ENCODE peak calls at places on chromosomes 4 and X, in eight cellular contexts. One of them, this sample, is unnamed.

GRCh38 chrX:103734125-103734760 is 23.5 kb downstream of the TMEM31 start:
- DNase-seq in DND-41: no peak
- DNase-seq in K562: no peak
- DNase-seq in astrocyte: no peak
- DNase-seq in PC-3: no peak
- DNase-seq in GM23248: peak
- DNase-seq in mammary epithelial cell: peak
- DNase-seq in HCT116: no peak
- DNase-seq in this sample: peak

GRCh38 chr4:10371869-10372471 is 85.3 kb downstream of the ZNF518B start:
- DNase-seq in DND-41: peak
- DNase-seq in K562: peak
- DNase-seq in astrocyte: no peak
- DNase-seq in PC-3: no peak
- DNase-seq in GM23248: peak
- DNase-seq in mammary epithelial cell: peak
- DNase-seq in HCT116: no peak
- DNase-seq in this sample: no peak

GRCh38 chr4:157674699-157675098 is 454.2 kb downstream of the GRIA2 start:
- DNase-seq in DND-41: no peak
- DNase-seq in K562: no peak
- DNase-seq in astrocyte: no peak
- DNase-seq in PC-3: no peak
- DNase-seq in GM23248: no peak
- DNase-seq in mammary epithelial cell: no peak
- DNase-seq in HCT116: no peak
- DNase-seq in this sample: no peak

GRCh38 chrX:13250831-13251612 is 68.8 kb downstream of the ATXN3L start:
- DNase-seq in DND-41: no peak
- DNase-seq in K562: peak
- DNase-seq in astrocyte: peak
- DNase-seq in PC-3: no peak
- DNase-seq in GM23248: peak
- DNase-seq in mammary epithelial cell: no peak
- DNase-seq in HCT116: no peak
- DNase-seq in this sample: peak

GRCh38 chr4:183074288-183074990 is 24.6 kb upstream of the WWC2 start:
- DNase-seq in DND-41: no peak
- DNase-seq in K562: no peak
- DNase-seq in astrocyte: peak
- DNase-seq in PC-3: no peak
- DNase-seq in GM23248: peak
- DNase-seq in mammary epithelial cell: no peak
- DNase-seq in HCT116: no peak
- DNase-seq in this sample: peak

GRCh38 chrX:151852294-151852693 is 60.4 kb upstream of the MAGEA4 start:
- DNase-seq in DND-41: no peak
- DNase-seq in K562: no peak
- DNase-seq in astrocyte: no peak
- DNase-seq in PC-3: no peak
- DNase-seq in GM23248: no peak
- DNase-seq in mammary epithelial cell: no peak
- DNase-seq in HCT116: no peak
- DNase-seq in this sample: no peak

GRCh38 chr4:140095694-140096482 is 58.1 kb downstream of the MAML3 start:
- DNase-seq in DND-41: peak
- DNase-seq in K562: no peak
- DNase-seq in astrocyte: peak
- DNase-seq in PC-3: peak
- DNase-seq in GM23248: peak
- DNase-seq in mammary epithelial cell: peak
- DNase-seq in HCT116: peak
- DNase-seq in this sample: peak

GRCh38 chr4:13570916-13571315 is 26.6 kb upstream of the NKX3-2 start:
- DNase-seq in DND-41: no peak
- DNase-seq in K562: no peak
- DNase-seq in astrocyte: no peak
- DNase-seq in PC-3: no peak
- DNase-seq in GM23248: no peak
- DNase-seq in mammary epithelial cell: no peak
- DNase-seq in HCT116: no peak
- DNase-seq in this sample: peak

GRCh38 chr4:87103691-87104187 is 116.7 kb downstream of the KLHL8 start:
- DNase-seq in DND-41: no peak
- DNase-seq in K562: no peak
- DNase-seq in astrocyte: peak
- DNase-seq in PC-3: peak
- DNase-seq in GM23248: peak
- DNase-seq in mammary epithelial cell: peak
- DNase-seq in HCT116: peak
- DNase-seq in this sample: peak

GRCh38 chr4:77593993-77594392 is 11.6 kb upstream of the CXCL13 start:
- DNase-seq in DND-41: no peak
- DNase-seq in K562: no peak
- DNase-seq in astrocyte: no peak
- DNase-seq in PC-3: no peak
- DNase-seq in GM23248: peak
- DNase-seq in mammary epithelial cell: no peak
- DNase-seq in HCT116: no peak
- DNase-seq in this sample: no peak

GRCh38 chrX:135484636-135485289 is 35.7 kb upstream of the INTS6L start:
- DNase-seq in DND-41: peak
- DNase-seq in K562: peak
- DNase-seq in astrocyte: peak
- DNase-seq in PC-3: peak
- DNase-seq in GM23248: peak
- DNase-seq in mammary epithelial cell: peak
- DNase-seq in HCT116: peak
- DNase-seq in this sample: peak

GRCh38 chrX:125170459-125170858 is 149.2 kb upstream of the TEX13C start:
- DNase-seq in DND-41: no peak
- DNase-seq in K562: no peak
- DNase-seq in astrocyte: no peak
- DNase-seq in PC-3: no peak
- DNase-seq in GM23248: no peak
- DNase-seq in mammary epithelial cell: no peak
- DNase-seq in HCT116: no peak
- DNase-seq in this sample: no peak

GRCh38 chr4:184534511-184535391 is 60.4 kb upstream of the IRF2 start:
- DNase-seq in DND-41: no peak
- DNase-seq in K562: no peak
- DNase-seq in astrocyte: peak
- DNase-seq in PC-3: no peak
- DNase-seq in GM23248: peak
- DNase-seq in mammary epithelial cell: peak
- DNase-seq in HCT116: no peak
- DNase-seq in this sample: peak

GRCh38 chr4:142324572-142324971 is 521.5 kb downstream of the INPP4B start:
- DNase-seq in DND-41: no peak
- DNase-seq in K562: no peak
- DNase-seq in astrocyte: no peak
- DNase-seq in PC-3: no peak
- DNase-seq in GM23248: no peak
- DNase-seq in mammary epithelial cell: no peak
- DNase-seq in HCT116: no peak
- DNase-seq in this sample: no peak

GRCh38 chr4:54199919-54200318 is 29.2 kb upstream of the PDGFRA start:
- DNase-seq in DND-41: no peak
- DNase-seq in K562: no peak
- DNase-seq in astrocyte: no peak
- DNase-seq in PC-3: no peak
- DNase-seq in GM23248: no peak
- DNase-seq in mammary epithelial cell: peak
- DNase-seq in HCT116: no peak
- DNase-seq in this sample: no peak

GRCh38 chr4:6235012-6235411 is 34.6 kb upstream of the WFS1 start:
- DNase-seq in DND-41: no peak
- DNase-seq in K562: no peak
- DNase-seq in astrocyte: no peak
- DNase-seq in PC-3: no peak
- DNase-seq in GM23248: no peak
- DNase-seq in mammary epithelial cell: no peak
- DNase-seq in HCT116: no peak
- DNase-seq in this sample: no peak

GRCh38 chr4:133147922-133148689 is 988 bp upstream of the PCDH10 start:
- DNase-seq in DND-41: no peak
- DNase-seq in K562: no peak
- DNase-seq in astrocyte: peak
- DNase-seq in PC-3: peak
- DNase-seq in GM23248: peak
- DNase-seq in mammary epithelial cell: no peak
- DNase-seq in HCT116: no peak
- DNase-seq in this sample: peak

GRCh38 chrX:129115935-129116334 is 407.4 kb downstream of the SMARCA1 start:
- DNase-seq in DND-41: no peak
- DNase-seq in K562: no peak
- DNase-seq in astrocyte: no peak
- DNase-seq in PC-3: no peak
- DNase-seq in GM23248: no peak
- DNase-seq in mammary epithelial cell: no peak
- DNase-seq in HCT116: no peak
- DNase-seq in this sample: peak

GRCh38 chr4:101471201-101471600 is 123.9 kb upstream of the PPP3CA start:
- DNase-seq in DND-41: no peak
- DNase-seq in K562: no peak
- DNase-seq in astrocyte: peak
- DNase-seq in PC-3: no peak
- DNase-seq in GM23248: peak
- DNase-seq in mammary epithelial cell: no peak
- DNase-seq in HCT116: no peak
- DNase-seq in this sample: peak

GRCh38 chrX:100512471-100512870 is 72.3 kb upstream of the TNMD start:
- DNase-seq in DND-41: no peak
- DNase-seq in K562: peak
- DNase-seq in astrocyte: no peak
- DNase-seq in PC-3: peak
- DNase-seq in GM23248: peak
- DNase-seq in mammary epithelial cell: peak
- DNase-seq in HCT116: peak
- DNase-seq in this sample: peak

GRCh38 chrX:74419861-74420193 is 1.5 kb upstream of the SLC16A2 start:
- DNase-seq in DND-41: no peak
- DNase-seq in K562: no peak
- DNase-seq in astrocyte: no peak
- DNase-seq in PC-3: peak
- DNase-seq in GM23248: peak
- DNase-seq in mammary epithelial cell: peak
- DNase-seq in HCT116: no peak
- DNase-seq in this sample: peak

GRCh38 chrX:49230500-49231232 is 2.5 kb downstream of the CACNA1F start:
- DNase-seq in DND-41: no peak
- DNase-seq in K562: peak
- DNase-seq in astrocyte: no peak
- DNase-seq in PC-3: no peak
- DNase-seq in GM23248: peak
- DNase-seq in mammary epithelial cell: no peak
- DNase-seq in HCT116: no peak
- DNase-seq in this sample: no peak
- H2AFZ ChIP-seq in DND-41: no peak
- H2AFZ ChIP-seq in K562: peak
- H2AFZ ChIP-seq in astrocyte: peak
- H2AFZ ChIP-seq in PC-3: no peak
- H2AFZ ChIP-seq in GM23248: peak
- H2AFZ ChIP-seq in mammary epithelial cell: peak
- H2AFZ ChIP-seq in HCT116: no peak
- H2AFZ ChIP-seq in this sample: no peak

GRCh38 chr4:38242822-38243384 is 282.7 kb downstream of the PTTG2 start:
- DNase-seq in DND-41: no peak
- DNase-seq in K562: peak
- DNase-seq in astrocyte: no peak
- DNase-seq in PC-3: no peak
- DNase-seq in GM23248: no peak
- DNase-seq in mammary epithelial cell: no peak
- DNase-seq in HCT116: no peak
- DNase-seq in this sample: no peak
- H3K27ac ChIP-seq in DND-41: no peak
- H3K27ac ChIP-seq in K562: peak
- H3K27ac ChIP-seq in astrocyte: no peak
- H3K27ac ChIP-seq in PC-3: no peak
- H3K27ac ChIP-seq in GM23248: no peak
- H3K27ac ChIP-seq in mammary epithelial cell: no peak
- H3K27ac ChIP-seq in HCT116: no peak
- H3K27ac ChIP-seq in this sample: no peak

DNA sequence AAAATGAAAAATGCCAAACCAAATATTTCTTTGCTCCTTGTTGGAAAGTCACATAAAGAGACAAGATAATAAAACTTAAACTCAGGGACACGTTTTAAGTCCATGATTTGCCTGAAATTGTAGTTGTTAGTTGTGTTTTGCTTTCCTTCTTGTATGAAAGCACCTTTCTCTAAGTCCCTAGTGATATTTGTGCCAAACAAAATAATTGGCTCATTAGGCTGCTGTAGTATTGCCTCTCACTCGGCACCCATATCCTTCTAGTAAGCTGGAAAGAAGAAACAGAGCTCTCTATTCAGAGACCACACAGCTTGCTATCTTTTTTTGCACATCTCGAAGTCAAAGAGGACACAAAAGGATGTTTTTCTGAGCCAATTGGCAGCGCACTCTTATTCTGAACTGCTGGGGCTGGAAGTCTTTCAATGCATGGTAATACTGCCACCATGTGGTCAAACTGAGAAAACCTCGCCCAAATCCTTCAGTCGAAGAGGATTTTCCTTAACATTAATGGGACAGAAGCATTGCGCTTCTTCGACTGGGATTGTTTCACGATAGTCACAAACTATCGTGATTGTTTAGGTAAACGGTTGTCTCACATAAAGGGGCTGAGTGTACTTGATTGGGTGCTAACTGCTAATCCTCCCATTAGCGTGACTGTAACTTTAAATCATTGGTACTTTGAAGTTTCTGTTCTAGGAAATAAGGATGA is 571.9 kb upstream of the LCORL start:
- DNase-seq in DND-41: peak
- DNase-seq in K562: peak
- DNase-seq in astrocyte: peak
- DNase-seq in PC-3: peak
- DNase-seq in GM23248: peak
- DNase-seq in mammary epithelial cell: peak
- DNase-seq in HCT116: peak
- DNase-seq in this sample: peak
- H2AFZ ChIP-seq in DND-41: no peak
- H2AFZ ChIP-seq in K562: peak
- H2AFZ ChIP-seq in astrocyte: peak
- H2AFZ ChIP-seq in PC-3: peak
- H2AFZ ChIP-seq in GM23248: peak
- H2AFZ ChIP-seq in mammary epithelial cell: peak
- H2AFZ ChIP-seq in HCT116: peak
- H2AFZ ChIP-seq in this sample: peak

GRCh38 chr4:111650146-111650545 is 495.1 kb upstream of the FAM241A start:
- DNase-seq in DND-41: no peak
- DNase-seq in K562: no peak
- DNase-seq in astrocyte: no peak
- DNase-seq in PC-3: no peak
- DNase-seq in GM23248: no peak
- DNase-seq in mammary epithelial cell: no peak
- DNase-seq in HCT116: no peak
- DNase-seq in this sample: no peak
- H3K27ac ChIP-seq in DND-41: no peak
- H3K27ac ChIP-seq in K562: no peak
- H3K27ac ChIP-seq in astrocyte: no peak
- H3K27ac ChIP-seq in PC-3: no peak
- H3K27ac ChIP-seq in GM23248: no peak
- H3K27ac ChIP-seq in mammary epithelial cell: no peak
- H3K27ac ChIP-seq in HCT116: no peak
- H3K27ac ChIP-seq in this sample: no peak

This sample was measured in fibroblast of lung.